ENCODE peak calls at places on chromosomes 1 and 21, in nine cellular contexts. One of them, this sample, is unnamed.

GRCh38 chr21:21101911-21102310 is 103.7 kb downstream of the NCAM2 start:
- DNase-seq in cardiac muscle cell: peak
- DNase-seq in BJ: no peak
- DNase-seq in IMR-90: peak
- DNase-seq in fibroblast of mammary gland: peak
- DNase-seq in mammary epithelial cell: no peak
- DNase-seq in bronchial epithelial cell: peak
- DNase-seq in AG10803: peak
- DNase-seq in right lobe of liver: no peak
- DNase-seq in this sample: no peak

GRCh38 chr1:94259635-94260289 is 22.4 kb upstream of the ARHGAP29 start:
- DNase-seq in fibroblast of mammary gland: peak
- DNase-seq in IMR-90: peak
- DNase-seq in right lobe of liver: no peak
- DNase-seq in AG10803: no peak
- DNase-seq in mammary epithelial cell: no peak
- DNase-seq in bronchial epithelial cell: no peak
- DNase-seq in cardiac muscle cell: peak
- DNase-seq in BJ: no peak
- DNase-seq in this sample: no peak

GRCh38 chr1:206890125-206890637 is 7.1 kb upstream of the IL24 start:
- DNase-seq in BJ: no peak
- DNase-seq in fibroblast of mammary gland: peak
- DNase-seq in mammary epithelial cell: peak
- DNase-seq in bronchial epithelial cell: peak
- DNase-seq in right lobe of liver: no peak
- DNase-seq in IMR-90: peak
- DNase-seq in AG10803: peak
- DNase-seq in cardiac muscle cell: peak
- DNase-seq in this sample: no peak

GRCh38 chr1:115332813-115333608 is 5.0 kb downstream of the NGF start:
- DNase-seq in mammary epithelial cell: peak
- DNase-seq in fibroblast of mammary gland: peak
- DNase-seq in BJ: peak
- DNase-seq in IMR-90: peak
- DNase-seq in bronchial epithelial cell: peak
- DNase-seq in cardiac muscle cell: peak
- DNase-seq in AG10803: peak
- DNase-seq in right lobe of liver: no peak
- DNase-seq in this sample: no peak

GRCh38 chr1:56070601-56071000 is 508.8 kb downstream of the PLPP3 start:
- DNase-seq in cardiac muscle cell: no peak
- DNase-seq in right lobe of liver: no peak
- DNase-seq in fibroblast of mammary gland: peak
- DNase-seq in mammary epithelial cell: no peak
- DNase-seq in AG10803: peak
- DNase-seq in IMR-90: peak
- DNase-seq in BJ: peak
- DNase-seq in bronchial epithelial cell: no peak
- DNase-seq in this sample: no peak

GRCh38 chr1:151003175-151003574 is 3.5 kb downstream of the MINDY1 start:
- DNase-seq in AG10803: no peak
- DNase-seq in cardiac muscle cell: no peak
- DNase-seq in fibroblast of mammary gland: no peak
- DNase-seq in bronchial epithelial cell: no peak
- DNase-seq in right lobe of liver: no peak
- DNase-seq in BJ: no peak
- DNase-seq in IMR-90: no peak
- DNase-seq in mammary epithelial cell: no peak
- DNase-seq in this sample: no peak

GRCh38 chr1:83799474-83800085 is 199.4 kb downstream of the TTLL7 start:
- DNase-seq in right lobe of liver: no peak
- DNase-seq in BJ: no peak
- DNase-seq in mammary epithelial cell: no peak
- DNase-seq in IMR-90: no peak
- DNase-seq in fibroblast of mammary gland: no peak
- DNase-seq in bronchial epithelial cell: no peak
- DNase-seq in cardiac muscle cell: no peak
- DNase-seq in AG10803: peak
- DNase-seq in this sample: no peak

GRCh38 chr1:169884616-169885015 is 9.1 kb downstream of the SCYL3 start:
- DNase-seq in AG10803: no peak
- DNase-seq in cardiac muscle cell: no peak
- DNase-seq in right lobe of liver: no peak
- DNase-seq in bronchial epithelial cell: peak
- DNase-seq in fibroblast of mammary gland: no peak
- DNase-seq in BJ: no peak
- DNase-seq in mammary epithelial cell: no peak
- DNase-seq in IMR-90: peak
- DNase-seq in this sample: no peak

GRCh38 chr1:56550132-56550531 is 29.2 kb downstream of the PLPP3 start:
- DNase-seq in cardiac muscle cell: no peak
- DNase-seq in fibroblast of mammary gland: no peak
- DNase-seq in AG10803: no peak
- DNase-seq in IMR-90: no peak
- DNase-seq in right lobe of liver: no peak
- DNase-seq in mammary epithelial cell: no peak
- DNase-seq in bronchial epithelial cell: no peak
- DNase-seq in BJ: no peak
- DNase-seq in this sample: no peak

GRCh38 chr21:42006765-42007164 is 3.4 kb downstream of the ZBTB21 start:
- DNase-seq in IMR-90: no peak
- DNase-seq in right lobe of liver: no peak
- DNase-seq in AG10803: no peak
- DNase-seq in mammary epithelial cell: no peak
- DNase-seq in cardiac muscle cell: no peak
- DNase-seq in BJ: no peak
- DNase-seq in fibroblast of mammary gland: peak
- DNase-seq in bronchial epithelial cell: no peak
- DNase-seq in this sample: no peak

GRCh38 chr1:228108742-228109072 is 392 bp downstream of the MRPL55 start:
- DNase-seq in right lobe of liver: no peak
- DNase-seq in fibroblast of mammary gland: no peak
- DNase-seq in BJ: no peak
- DNase-seq in mammary epithelial cell: no peak
- DNase-seq in bronchial epithelial cell: no peak
- DNase-seq in IMR-90: no peak
- DNase-seq in cardiac muscle cell: no peak
- DNase-seq in AG10803: no peak
- DNase-seq in this sample: no peak

GRCh38 chr1:168135982-168136708 is 585 bp downstream of the GPR161 start:
- DNase-seq in IMR-90: peak
- DNase-seq in bronchial epithelial cell: peak
- DNase-seq in fibroblast of mammary gland: peak
- DNase-seq in right lobe of liver: no peak
- DNase-seq in cardiac muscle cell: peak
- DNase-seq in mammary epithelial cell: peak
- DNase-seq in AG10803: no peak
- DNase-seq in BJ: no peak
- DNase-seq in this sample: peak

GRCh38 chr1:55568732-55569131 is 353.6 kb upstream of the USP24 start:
- DNase-seq in BJ: no peak
- DNase-seq in fibroblast of mammary gland: no peak
- DNase-seq in right lobe of liver: no peak
- DNase-seq in cardiac muscle cell: no peak
- DNase-seq in AG10803: no peak
- DNase-seq in bronchial epithelial cell: no peak
- DNase-seq in mammary epithelial cell: no peak
- DNase-seq in IMR-90: no peak
- DNase-seq in this sample: no peak

GRCh38 chr1:109621402-109622101 is 1.9 kb downstream of the AMPD2 start:
- DNase-seq in fibroblast of mammary gland: peak
- DNase-seq in right lobe of liver: no peak
- DNase-seq in AG10803: peak
- DNase-seq in IMR-90: no peak
- DNase-seq in mammary epithelial cell: no peak
- DNase-seq in bronchial epithelial cell: no peak
- DNase-seq in BJ: no peak
- DNase-seq in cardiac muscle cell: no peak
- DNase-seq in this sample: no peak

GRCh38 chr1:245986404-245987221 is 520.5 kb downstream of the SMYD3 start:
- DNase-seq in bronchial epithelial cell: peak
- DNase-seq in BJ: peak
- DNase-seq in AG10803: peak
- DNase-seq in cardiac muscle cell: peak
- DNase-seq in right lobe of liver: no peak
- DNase-seq in IMR-90: peak
- DNase-seq in fibroblast of mammary gland: peak
- DNase-seq in mammary epithelial cell: peak
- DNase-seq in this sample: no peak

GRCh38 chr1:245880754-245881403 is 626.2 kb downstream of the SMYD3 start:
- DNase-seq in cardiac muscle cell: peak
- DNase-seq in bronchial epithelial cell: peak
- DNase-seq in fibroblast of mammary gland: peak
- DNase-seq in AG10803: peak
- DNase-seq in IMR-90: peak
- DNase-seq in mammary epithelial cell: peak
- DNase-seq in right lobe of liver: no peak
- DNase-seq in BJ: peak
- DNase-seq in this sample: no peak

GRCh38 chr21:46157396-46157986 is 2.1 kb upstream of the FTCD start:
- DNase-seq in cardiac muscle cell: no peak
- DNase-seq in BJ: no peak
- DNase-seq in AG10803: no peak
- DNase-seq in IMR-90: no peak
- DNase-seq in fibroblast of mammary gland: no peak
- DNase-seq in right lobe of liver: peak
- DNase-seq in bronchial epithelial cell: no peak
- DNase-seq in mammary epithelial cell: no peak
- DNase-seq in this sample: peak

GRCh38 chr1:155207578-155208405 is at the start of gene THBS3:
- DNase-seq in bronchial epithelial cell: no peak
- DNase-seq in AG10803: peak
- DNase-seq in mammary epithelial cell: no peak
- DNase-seq in IMR-90: peak
- DNase-seq in fibroblast of mammary gland: no peak
- DNase-seq in cardiac muscle cell: peak
- DNase-seq in BJ: no peak
- DNase-seq in right lobe of liver: no peak
- DNase-seq in this sample: peak

GRCh38 chr1:161440312-161440894 is 64.9 kb upstream of the FCGR2A start:
- DNase-seq in IMR-90: peak
- DNase-seq in BJ: no peak
- DNase-seq in cardiac muscle cell: peak
- DNase-seq in right lobe of liver: peak
- DNase-seq in bronchial epithelial cell: peak
- DNase-seq in AG10803: peak
- DNase-seq in mammary epithelial cell: peak
- DNase-seq in fibroblast of mammary gland: peak
- DNase-seq in this sample: peak

DNA sequence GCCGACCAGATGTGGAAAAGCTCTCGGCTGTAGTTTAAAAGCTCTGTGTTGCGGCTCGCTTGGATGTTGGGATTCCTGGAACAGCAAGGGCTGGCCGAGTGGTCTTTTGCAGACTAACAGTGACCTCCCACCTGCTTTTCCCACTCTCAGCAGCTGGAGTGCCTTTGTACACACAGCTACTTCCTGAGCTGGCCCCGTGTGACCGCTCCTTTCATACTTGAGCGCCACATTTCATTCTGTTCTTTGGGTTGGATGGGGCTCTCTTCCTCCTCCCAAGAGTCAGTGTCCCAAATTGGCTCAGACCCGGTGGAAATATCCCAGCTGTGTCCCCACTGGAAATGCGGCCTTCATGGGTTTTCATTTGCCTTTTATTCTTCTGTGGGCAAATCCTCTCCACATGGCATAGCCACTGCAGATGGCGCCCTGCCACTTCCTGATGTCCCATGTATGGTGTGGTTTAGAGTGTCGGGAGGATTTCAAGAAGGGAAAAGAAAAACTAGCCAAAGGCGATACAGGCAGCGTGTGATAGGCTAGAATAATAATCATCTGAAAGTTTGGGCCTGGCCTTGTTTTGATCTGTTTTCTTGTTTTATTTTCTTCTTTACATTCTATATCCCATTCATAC is 123.5 kb downstream of the PEX14 start:
- DNase-seq in BJ: no peak
- DNase-seq in right lobe of liver: no peak
- DNase-seq in mammary epithelial cell: no peak
- DNase-seq in bronchial epithelial cell: no peak
- DNase-seq in fibroblast of mammary gland: no peak
- DNase-seq in IMR-90: no peak
- DNase-seq in cardiac muscle cell: no peak
- DNase-seq in AG10803: no peak
- DNase-seq in this sample: no peak
- H3K4me3 ChIP-seq in BJ: no peak
- H3K4me3 ChIP-seq in right lobe of liver: no peak
- H3K4me3 ChIP-seq in mammary epithelial cell: no peak
- H3K4me3 ChIP-seq in bronchial epithelial cell: no peak
- H3K4me3 ChIP-seq in fibroblast of mammary gland: no peak
- H3K4me3 ChIP-seq in IMR-90: no peak
- H3K4me3 ChIP-seq in cardiac muscle cell: no peak
- H3K4me3 ChIP-seq in AG10803: no peak
- H3K4me3 ChIP-seq in this sample: no peak

DNA sequence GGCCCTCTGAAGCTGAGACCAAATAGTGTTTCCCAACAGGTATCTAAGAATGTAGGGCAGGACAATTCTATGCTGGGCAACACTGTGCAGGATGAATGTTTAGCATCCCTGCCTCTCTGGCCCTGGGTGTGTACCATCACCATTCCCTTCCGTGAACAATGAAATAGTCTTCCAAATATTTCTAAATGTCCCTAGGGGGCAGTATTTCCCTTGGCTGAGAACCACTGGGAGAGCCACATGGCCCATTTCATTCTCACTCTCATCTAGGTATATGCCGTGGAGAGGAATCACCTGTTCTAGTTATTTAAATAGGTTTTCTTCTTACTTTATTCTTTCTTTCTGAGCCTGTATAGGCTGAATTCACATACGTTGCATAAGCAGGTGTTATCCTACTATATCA is 395.0 kb downstream of the PRDM2 start:
- DNase-seq in fibroblast of mammary gland: peak
- DNase-seq in bronchial epithelial cell: peak
- DNase-seq in mammary epithelial cell: peak
- DNase-seq in cardiac muscle cell: peak
- DNase-seq in right lobe of liver: no peak
- DNase-seq in BJ: no peak
- DNase-seq in AG10803: peak
- DNase-seq in IMR-90: no peak
- DNase-seq in this sample: no peak
- TF ChIP-seq CTCF in fibroblast of mammary gland: peak
- TF ChIP-seq CTCF in bronchial epithelial cell: peak
- TF ChIP-seq CTCF in mammary epithelial cell: peak
- TF ChIP-seq CTCF in cardiac muscle cell: peak
- TF ChIP-seq CTCF in right lobe of liver: peak
- TF ChIP-seq CTCF in BJ: peak
- TF ChIP-seq CTCF in AG10803: peak
- TF ChIP-seq CTCF in IMR-90: no peak
- TF ChIP-seq CTCF in this sample: no peak

GRCh38 chr21:45011911-45012660 is 62.3 kb upstream of the ADARB1 start:
- DNase-seq in cardiac muscle cell: peak
- DNase-seq in fibroblast of mammary gland: peak
- DNase-seq in IMR-90: peak
- DNase-seq in right lobe of liver: no peak
- DNase-seq in bronchial epithelial cell: peak
- DNase-seq in AG10803: peak
- DNase-seq in mammary epithelial cell: peak
- DNase-seq in BJ: peak
- DNase-seq in this sample: peak
- H3K4me3 ChIP-seq in cardiac muscle cell: no peak
- H3K4me3 ChIP-seq in fibroblast of mammary gland: no peak
- H3K4me3 ChIP-seq in IMR-90: no peak
- H3K4me3 ChIP-seq in right lobe of liver: no peak
- H3K4me3 ChIP-seq in bronchial epithelial cell: no peak
- H3K4me3 ChIP-seq in AG10803: no peak
- H3K4me3 ChIP-seq in mammary epithelial cell: no peak
- H3K4me3 ChIP-seq in BJ: no peak
- H3K4me3 ChIP-seq in this sample: no peak

GRCh38 chr1:230210979-230211336 is 143.9 kb downstream of the GALNT2 start:
- DNase-seq in IMR-90: no peak
- DNase-seq in BJ: no peak
- DNase-seq in mammary epithelial cell: no peak
- DNase-seq in cardiac muscle cell: no peak
- DNase-seq in AG10803: no peak
- DNase-seq in fibroblast of mammary gland: no peak
- DNase-seq in right lobe of liver: no peak
- DNase-seq in bronchial epithelial cell: no peak
- DNase-seq in this sample: no peak
- TF ChIP-seq CTCF in IMR-90: no peak
- TF ChIP-seq CTCF in BJ: no peak
- TF ChIP-seq CTCF in mammary epithelial cell: no peak
- TF ChIP-seq CTCF in cardiac muscle cell: no peak
- TF ChIP-seq CTCF in AG10803: no peak
- TF ChIP-seq CTCF in fibroblast of mammary gland: no peak
- TF ChIP-seq CTCF in right lobe of liver: no peak
- TF ChIP-seq CTCF in bronchial epithelial cell: no peak
- TF ChIP-seq CTCF in this sample: no peak

This sample was measured in heart left ventricle.